ENCODE peak calls at places on chromosome 9, in six cellular contexts. M, F, U, R, J and V are unnamed samples.

GRCh38 chr9:83234541-83234940 is 171.6 kb upstream of the RASEF start:
- DNase-seq in M (no peak), F (no peak), U (no peak), R (no peak), J (no peak), V (no peak)

GRCh38 chr9:38017149-38017884 is 51.7 kb downstream of the SHB start:
- DNase-seq in M (no peak), F (no peak), U (peak; percentile 80), R (peak; percentile 97), J (no peak), V (no peak)

GRCh38 chr9:110954822-110955291 is 83.4 kb downstream of the LPAR1 start:
- DNase-seq in M (no peak), F (no peak), U (no peak), R (no peak), J (no peak), V (no peak)

GRCh38 chr9:95091574-95091970 is 225.9 kb downstream of the FANCC start:
- DNase-seq in M (no peak), F (no peak), U (no peak), R (no peak), J (no peak), V (no peak)

GRCh38 chr9:17776735-17777134 is 197.9 kb downstream of the SH3GL2 start:
- DNase-seq in M (no peak), F (no peak), U (no peak), R (no peak), J (no peak), V (no peak)

GRCh38 chr9:90333226-90333625 is 309.4 kb downstream of the DIRAS2 start:
- DNase-seq in M (no peak), F (no peak), U (no peak), R (peak; percentile 21), J (no peak), V (no peak)

GRCh38 chr9:87549774-87550173 is 52.1 kb downstream of the DAPK1 start:
- DNase-seq in M (no peak), F (no peak), U (no peak), R (no peak), J (no peak), V (no peak)

GRCh38 chr9:11194249-11194648 is 581.4 kb upstream of the PTPRD start:
- DNase-seq in M (no peak), F (no peak), U (no peak), R (no peak), J (no peak), V (no peak)

GRCh38 chr9:127185931-127186781 is 63.7 kb upstream of the ANGPTL2 start:
- DNase-seq in M (peak; percentile 20), F (no peak), U (peak; percentile 44), R (no peak), J (no peak), V (no peak)

GRCh38 chr9:81384911-81385310 is 304.4 kb downstream of the TLE1 start:
- DNase-seq in M (no peak), F (no peak), U (peak; percentile 30), R (no peak), J (no peak), V (no peak)

GRCh38 chr9:110837401-110838005 is 168.9 kb downstream of the MUSK start:
- DNase-seq in M (no peak), F (no peak), U (no peak), R (no peak), J (no peak), V (no peak)

GRCh38 chr9:115367321-115367720 is 249.4 kb upstream of the TNC start:
- DNase-seq in M (no peak), F (no peak), U (no peak), R (no peak), J (no peak), V (no peak)

GRCh38 chr9:20591223-20591622 is 31.1 kb downstream of the MLLT3 start:
- DNase-seq in M (no peak), F (no peak), U (no peak), R (no peak), J (no peak), V (no peak)

GRCh38 chr9:75432888-75433287 is 344.6 kb downstream of the OSTF1 start:
- DNase-seq in M (no peak), F (no peak), U (no peak), R (no peak), J (no peak), V (no peak)

GRCh38 chr9:132723809-132724208 is 53.5 kb downstream of the GTF3C4 start:
- DNase-seq in M (no peak), F (no peak), U (no peak), R (no peak), J (no peak), V (no peak)

GRCh38 chr9:34496149-34496712 is 26.6 kb downstream of the ENHO start:
- DNase-seq in M (no peak), F (peak; percentile 4), U (no peak), R (no peak), J (no peak), V (no peak)

GRCh38 chr9:114117996-114118830 is 19.1 kb upstream of the KIF12 start:
- DNase-seq in M (peak; percentile 99), F (no peak), U (no peak), R (no peak), J (no peak), V (no peak)

GRCh38 chr9:76969716-76970115 is 49.7 kb upstream of the FOXB2 start:
- DNase-seq in M (no peak), F (no peak), U (no peak), R (no peak), J (no peak), V (no peak)

GRCh38 chr9:132226571-132227430 is 64.9 kb downstream of the NTNG2 start:
- DNase-seq in M (no peak), F (no peak), U (no peak), R (no peak), J (no peak), V (no peak)

GRCh38 chr9:17761984-17762676 is 183.3 kb downstream of the SH3GL2 start:
- DNase-seq in M (no peak), F (no peak), U (no peak), R (peak; percentile 24), J (no peak), V (peak; percentile 1)

GRCh38 chr9:131228096-131228495 is 48.2 kb downstream of the FAM78A start:
- DNase-seq in M (no peak), F (no peak), U (no peak), R (no peak), J (no peak), V (no peak)

GRCh38 chr9:95461448-95462381 is 55.1 kb downstream of the PTCH1 start:
- DNase-seq in M (no peak), F (no peak), U (no peak), R (no peak), J (no peak), V (no peak)

GRCh38 chr9:79264511-79265448 is 307.0 kb upstream of the TLE4 start:
- DNase-seq in M (no peak), F (no peak), U (no peak), R (no peak), J (no peak), V (peak; percentile 43)

GRCh38 chr9:6931913-6932312 is 174.1 kb downstream of the KDM4C start:
- DNase-seq in M (peak; percentile 65), F (peak; percentile 74), U (no peak), R (no peak), J (no peak), V (no peak)

GRCh38 chr9:98935064-98935463 is 8.6 kb upstream of the COL15A1 start:
- DNase-seq in M (no peak), F (no peak), U (no peak), R (no peak), J (no peak), V (no peak)

GRCh38 chr9:134392900-134393299 is 66.6 kb downstream of the RXRA start:
- DNase-seq in M (no peak), F (no peak), U (no peak), R (no peak), J (no peak), V (no peak)

GRCh38 chr9:134389659-134390058 is 63.4 kb downstream of the RXRA start:
- DNase-seq in M (no peak), F (no peak), U (peak; percentile 58), R (no peak), J (no peak), V (no peak)

GRCh38 chr9:134390537-134390936 is 64.3 kb downstream of the RXRA start:
- DNase-seq in M (no peak), F (no peak), U (no peak), R (no peak), J (no peak), V (no peak)

GRCh38 chr9:134390947-134391318 is 64.7 kb downstream of the RXRA start:
- DNase-seq in M (no peak), F (no peak), U (no peak), R (no peak), J (no peak), V (no peak)

GRCh38 chr9:134391319-134392231 is 65.3 kb downstream of the RXRA start:
- DNase-seq in M (no peak), F (no peak), U (no peak), R (no peak), J (no peak), V (no peak)
- H3K27ac ChIP-seq in M (no peak overlapping the region), F (no peak overlapping the region), U (no peak overlapping the region), R (no peak overlapping the region), J (no peak overlapping the region), V (no peak overlapping the region)

DNA sequence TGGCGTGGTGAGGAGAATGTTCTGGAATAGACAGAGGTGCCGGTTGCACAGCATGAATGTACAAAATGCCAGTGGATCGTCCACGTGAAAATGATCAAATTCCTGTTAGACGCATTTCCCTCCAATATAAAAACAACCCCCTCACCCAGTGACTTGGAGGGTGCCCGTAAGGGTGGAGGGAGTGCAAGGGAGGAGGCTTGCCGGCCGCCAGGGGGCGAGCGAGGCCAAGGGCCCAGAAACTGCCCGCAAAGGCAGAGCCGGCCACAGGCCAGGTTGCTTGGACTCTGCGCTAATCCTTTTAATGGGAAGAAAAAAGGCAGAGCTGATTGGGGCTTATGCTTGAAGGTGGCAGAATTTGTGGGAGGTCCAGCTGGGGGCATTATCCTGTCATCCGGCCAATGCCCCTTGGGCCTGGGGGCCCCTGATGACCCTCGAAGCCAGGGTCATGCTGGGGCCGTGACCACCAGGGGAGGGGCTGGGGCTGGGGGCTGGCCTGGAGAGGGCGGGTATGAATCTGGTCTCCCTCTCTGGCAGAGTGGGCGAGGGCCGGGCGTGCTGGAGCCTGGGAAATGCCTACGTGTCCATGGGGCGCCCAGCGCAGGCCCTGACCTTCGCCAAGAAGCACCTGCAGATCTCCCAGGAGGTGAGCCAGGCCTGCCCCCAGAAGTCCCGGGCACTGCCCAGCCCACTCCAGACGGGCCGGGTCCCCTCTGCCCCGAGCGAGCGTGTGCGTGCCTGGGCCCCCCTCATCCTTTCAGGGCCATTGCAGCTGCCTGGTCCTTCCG is 12.0 kb downstream of the GPSM1 start:
- DNase-seq in M (peak; percentile 62), F (no peak), U (peak; percentile 83), R (peak; percentile 90), J (peak; percentile 32), V (no peak)
- TF ChIP-seq POLR2AphosphoS5 in M (no peak), F (no peak), U (no peak), R (no peak), J (no peak), V (no peak)

DNA sequence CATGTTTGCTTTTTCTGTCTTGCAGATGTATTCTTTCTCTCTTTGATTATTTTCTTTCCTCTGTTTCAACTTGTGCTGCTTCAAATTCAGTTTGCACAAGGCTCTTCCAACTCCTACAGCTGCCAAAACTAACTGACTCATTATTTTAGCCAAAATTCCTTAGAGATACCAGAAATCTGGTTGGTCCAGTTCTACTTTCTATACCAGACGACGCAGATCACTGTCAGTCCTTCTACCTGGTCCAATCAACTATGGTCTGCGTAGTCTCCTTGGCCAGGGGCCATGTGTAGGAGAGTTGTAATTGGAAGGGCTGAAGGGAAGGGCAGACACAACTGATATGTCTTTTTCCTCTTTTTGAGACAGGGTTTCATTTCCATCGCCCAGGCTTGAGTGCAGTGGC is 51.9 kb upstream of the JAK2 start:
- DNase-seq in M (no peak), F (no peak), U (no peak), R (no peak), J (no peak), V (no peak)
- TF ChIP-seq REST in M (no peak), F (no peak), U (no peak), R (no peak), J (no peak), V (no peak)

GRCh38 chr9:93219692-93220091 is 35.8 kb downstream of the WNK2 start:
- DNase-seq in M (no peak), F (no peak), U (no peak), R (no peak), J (no peak), V (no peak)
- H3K27ac ChIP-seq in M (no peak overlapping the region), F (no peak overlapping the region), U (no peak overlapping the region), R (no peak overlapping the region), J (no peak overlapping the region), V (no peak overlapping the region)